ENCODE peak calls at places on chromosomes 13 and 19, in six cellular contexts. G is brain microvascular endothelial cell, U is MM.1S, A is heart right ventricle, S is SK-N-SH, Z is thoracic aorta. H is an unnamed sample.
A peak's percentile ranks its signal among the peaks of the same experiment; 100 is the strongest.

GRCh38 chr19:55322495-55322894 is 2.6 kb downstream of the TMEM150B start:
- DNase-seq in G (no peak), U (no peak), A (no peak), S (no peak), Z (no peak), H (no peak)

GRCh38 chr13:47433461-47434005 is 536.7 kb upstream of the HTR2A start:
- DNase-seq in G (peak; percentile 13), U (no peak), A (no peak), S (no peak), Z (no peak), H (no peak)

GRCh38 chr19:41175825-41176734 is 16.9 kb upstream of the CYP2S1 start:
- DNase-seq in G (peak; percentile 69), U (no peak), A (no peak), S (no peak), Z (no peak), H (peak; percentile 61)

GRCh38 chr19:23822735-23823134 is 64.0 kb upstream of the ZNF681 start:
- DNase-seq in G (no peak), U (no peak), A (no peak), S (no peak), Z (no peak), H (no peak)

GRCh38 chr19:13865578-13866462 is 11.1 kb upstream of the NANOS3 start:
- DNase-seq in G (no peak), U (no peak), A (no peak), S (peak; percentile 81), Z (no peak), H (no peak)

GRCh38 chr13:33263484-33263883 is 22.1 kb downstream of the STARD13 start:
- DNase-seq in G (no peak), U (no peak), A (no peak), S (no peak), Z (no peak), H (no peak)

GRCh38 chr19:48836089-48837017 is at the start of gene HSD17B14:
- DNase-seq in G (peak; percentile 11), U (no peak), A (peak; percentile 36), S (peak; percentile 67), Z (no peak), H (no peak)

GRCh38 chr19:1746401-1747284 is 6.7 kb upstream of the ONECUT3 start:
- DNase-seq in G (peak; percentile 9), U (no peak), A (no peak), S (no peak), Z (no peak), H (no peak)

GRCh38 chr13:94778585-94778984 is 66.2 kb upstream of the SOX21 start:
- DNase-seq in G (no peak), U (no peak), A (no peak), S (no peak), Z (no peak), H (no peak)

GRCh38 chr19:29667941-29668340 is 2.7 kb downstream of the PLEKHF1 start:
- DNase-seq in G (no peak), U (no peak), A (no peak), S (no peak), Z (no peak), H (no peak)
- TF ChIP-seq CTCF in G (no peak), U (no peak), A (no peak), S (no peak), Z (no peak), H (no peak)

GRCh38 chr13:84821261-84821660 is 939.0 kb upstream of the SLITRK1 start:
- DNase-seq in G (no peak), U (no peak), A (no peak), S (peak; percentile 25), Z (no peak), H (no peak)
- TF ChIP-seq CTCF in G (no peak), U (no peak), A (no peak), S (no peak), Z (no peak), H (no peak)

DNA sequence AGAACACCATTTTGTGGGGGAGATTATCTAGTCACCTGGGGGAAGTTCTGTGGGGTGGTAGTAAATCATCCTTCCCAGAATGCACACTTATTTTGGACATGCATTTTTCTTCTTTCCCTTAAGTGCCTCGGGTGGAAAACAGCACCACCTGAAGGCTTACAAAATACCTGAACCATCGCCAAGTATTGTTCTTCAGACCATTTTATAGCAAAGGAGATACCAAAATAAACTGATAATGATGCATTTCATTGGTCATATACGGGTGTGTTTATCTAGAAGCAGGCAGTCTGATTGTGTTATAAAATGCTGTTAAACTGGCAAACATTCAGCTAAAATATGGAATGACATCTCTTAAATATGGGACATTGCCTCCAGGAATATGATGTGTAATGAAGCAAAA is 1034.7 kb downstream of the SLITRK1 start:
- DNase-seq in G (no peak), U (no peak), A (no peak), S (no peak), Z (no peak), H (no peak)
- TF ChIP-seq CTCF in G (no peak), U (no peak), A (no peak), S (no peak), Z (no peak), H (no peak)

GRCh38 chr19:58328999-58329398 is 2.2 kb downstream of the ZSCAN22 start:
- DNase-seq in G (no peak), U (no peak), A (no peak), S (peak; percentile 61), Z (no peak), H (no peak)
- TF ChIP-seq CTCF in G (peak; percentile 22), U (peak; percentile 29), A (no peak), S (peak; percentile 42), Z (no peak), H (no peak)

GRCh38 chr13:114065141-114065925 is 67.1 kb downstream of the RASA3 start:
- DNase-seq in G (peak; percentile 94), U (peak; percentile 68), A (peak; percentile 84), S (peak; percentile 90), Z (peak; percentile 71), H (peak; percentile 93)
- TF ChIP-seq CTCF in G (peak; percentile 26), U (no peak), A (no peak), S (peak; percentile 14), Z (no peak), H (no peak)

DNA sequence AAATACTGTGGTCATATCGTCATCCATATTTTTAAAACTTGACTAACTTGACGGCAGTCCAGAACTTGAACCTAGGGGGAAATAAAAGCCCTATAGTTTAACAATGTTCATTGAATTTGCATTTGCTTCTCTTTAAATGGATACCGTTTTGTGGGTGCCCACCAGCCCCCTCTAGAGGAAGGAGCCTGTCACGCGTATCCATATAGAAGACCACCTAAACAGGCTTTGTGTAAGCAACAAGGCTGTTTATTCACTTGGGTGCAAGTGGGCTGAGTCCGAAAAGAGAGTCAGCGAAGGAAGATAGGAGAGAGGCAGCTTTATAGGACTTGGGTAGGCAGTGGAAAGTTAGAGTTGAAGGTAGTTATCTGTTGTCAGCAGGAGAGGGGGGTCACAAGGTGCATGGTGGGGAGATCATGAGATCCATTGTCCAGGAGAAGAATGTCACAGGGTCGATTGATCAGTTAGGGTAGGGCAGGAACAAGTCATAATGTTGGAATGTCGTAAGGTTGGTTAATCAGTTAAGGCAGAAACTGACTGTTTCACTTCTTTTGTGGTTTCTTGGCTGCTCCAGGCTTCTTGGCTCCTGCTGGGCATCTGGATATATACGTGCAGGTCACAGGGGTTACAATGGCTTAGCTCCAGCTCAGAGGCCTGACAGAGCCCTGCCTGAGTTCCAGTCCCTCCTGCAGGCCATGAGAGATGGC is 42.5 kb upstream of the ANKRD10 start:
- DNase-seq in G (no peak), U (no peak), A (no peak), S (no peak), Z (no peak), H (no peak)
- TF ChIP-seq CTCF in G (peak; percentile 49), U (no peak), A (no peak), S (peak; percentile 41), Z (no peak), H (no peak)

GRCh38 chr13:77503398-77503797 is 32.1 kb upstream of the SCEL start:
- DNase-seq in G (no peak), U (no peak), A (no peak), S (no peak), Z (no peak), H (no peak)

GRCh38 chr13:77510156-77510555 is 25.4 kb upstream of the SCEL start:
- DNase-seq in G (no peak), U (no peak), A (no peak), S (no peak), Z (no peak), H (no peak)

GRCh38 chr13:77509221-77509620 is 26.3 kb upstream of the SCEL start:
- DNase-seq in G (peak; percentile 65), U (no peak), A (no peak), S (no peak), Z (no peak), H (no peak)

GRCh38 chr13:77507931-77508776 is 27.4 kb upstream of the SCEL start:
- DNase-seq in G (peak; percentile 90), U (no peak), A (no peak), S (no peak), Z (no peak), H (no peak)

DNA sequence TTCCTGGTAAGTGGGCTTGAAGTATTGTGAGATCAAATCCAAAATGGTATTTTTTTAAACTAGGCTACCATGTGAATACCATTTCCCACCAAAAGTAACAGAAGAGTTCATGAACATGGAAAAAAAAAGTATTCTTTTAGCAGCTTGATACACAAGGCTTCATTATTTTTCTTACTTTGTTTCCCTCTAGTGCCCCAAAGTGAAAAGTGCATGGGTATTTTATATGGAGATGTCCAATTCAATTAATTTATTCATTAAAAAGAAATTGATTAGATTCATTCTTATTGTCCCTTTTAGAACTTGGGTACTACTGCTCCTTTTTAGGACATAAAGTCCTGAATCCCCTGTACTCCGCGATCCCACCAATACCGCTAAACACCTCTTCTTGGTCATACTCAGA is 28.6 kb upstream of the SCEL start:
- DNase-seq in G (no peak), U (peak; percentile 16), A (no peak), S (no peak), Z (no peak), H (no peak)
- TF ChIP-seq CTCF in G (peak; percentile 8), U (peak; percentile 24), A (peak; percentile 23), S (peak; percentile 44), Z (peak; percentile 27), H (peak; percentile 35)

DNA sequence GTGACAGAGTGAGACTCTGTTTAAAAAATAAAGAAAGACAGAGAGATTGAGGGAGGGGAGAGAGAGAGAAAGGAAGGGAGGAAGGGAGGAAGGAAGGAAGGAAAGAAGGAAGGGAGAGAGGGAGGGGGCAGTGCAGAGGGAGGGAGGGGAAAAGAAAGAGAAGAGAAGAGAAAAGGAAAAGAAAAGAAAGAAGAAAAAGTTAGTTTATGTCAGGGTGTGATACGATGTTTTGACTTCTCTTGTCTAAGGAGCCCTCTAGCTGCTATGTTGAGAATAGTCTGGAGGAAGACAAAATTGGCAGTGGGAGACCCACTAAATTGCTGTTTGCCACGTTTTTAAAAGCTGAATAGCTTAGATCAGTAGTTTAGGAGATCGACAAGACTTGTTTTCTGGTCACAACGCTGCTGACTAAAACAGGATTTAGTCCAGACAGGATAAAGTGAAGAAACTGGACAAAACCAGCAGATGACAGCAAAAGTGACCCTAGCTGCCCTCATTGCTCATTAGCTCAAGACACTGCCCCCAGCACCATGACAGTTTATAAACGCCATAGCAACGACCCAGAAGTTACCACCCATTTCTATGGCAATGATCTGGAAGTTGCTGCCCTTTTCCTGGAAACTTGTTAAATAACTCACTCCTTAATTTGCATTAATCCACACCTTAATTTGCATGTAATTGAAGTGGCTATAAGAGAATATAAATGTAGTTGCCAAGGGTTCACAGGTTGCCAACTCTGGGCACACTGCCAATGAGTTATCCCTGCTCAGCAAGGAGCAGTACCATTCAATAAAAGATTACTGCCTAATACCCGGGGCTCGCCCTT is 11.1 kb downstream of the TEX101 start:
- DNase-seq in G (no peak), U (peak; percentile 11), A (no peak), S (no peak), Z (no peak), H (no peak)
- TF ChIP-seq CTCF in G (peak; percentile 55), U (peak; percentile 49), A (peak; percentile 49), S (peak; percentile 57), Z (no peak), H (peak; percentile 23)